ENCODE peak calls at places on chromosomes 2 and 18, in six cellular contexts. One of them, this sample, is unnamed.
A peak's percentile ranks its signal among the peaks of the same experiment; 100 is the strongest.

GRCh38 chr2:39778775-39779751 is at the start of gene THUMPD2:
- DNase-seq in tibial artery: peak; percentile 66
- DNase-seq in AG08395: peak; percentile 78
- DNase-seq in activated effector memory CD4-positive, alpha-beta T cell treated with Interleukin-2 at 50 U/mL for 16 hours: peak; percentile 50
- DNase-seq in activated T-cell treated with anti-CD3 and anti-CD28 coated beads for 1 hour: peak; percentile 43
- DNase-seq in HuH-7.5: peak; percentile 46
- DNase-seq in this sample: peak; percentile 76

GRCh38 chr2:42932271-42933151 is 140.1 kb upstream of the HAAO start:
- DNase-seq in AG08395: no peak
- DNase-seq in activated effector memory CD4-positive, alpha-beta T cell treated with Interleukin-2 at 50 U/mL for 16 hours: no peak
- DNase-seq in activated T-cell treated with anti-CD3 and anti-CD28 coated beads for 1 hour: no peak
- DNase-seq in tibial artery: no peak
- DNase-seq in HuH-7.5: no peak
- DNase-seq in this sample: no peak

GRCh38 chr2:112884869-112885502 is 26.0 kb upstream of the IL37 start:
- DNase-seq in HuH-7.5: peak; percentile 86
- DNase-seq in tibial artery: no peak
- DNase-seq in activated effector memory CD4-positive, alpha-beta T cell treated with Interleukin-2 at 50 U/mL for 16 hours: peak; percentile 60
- DNase-seq in AG08395: peak; percentile 46
- DNase-seq in activated T-cell treated with anti-CD3 and anti-CD28 coated beads for 1 hour: peak; percentile 52
- DNase-seq in this sample: no peak

GRCh38 chr2:120237491-120237902 is 14.3 kb upstream of the TMEM185B start:
- DNase-seq in activated effector memory CD4-positive, alpha-beta T cell treated with Interleukin-2 at 50 U/mL for 16 hours: no peak
- DNase-seq in tibial artery: no peak
- DNase-seq in activated T-cell treated with anti-CD3 and anti-CD28 coated beads for 1 hour: no peak
- DNase-seq in AG08395: peak; percentile 91
- DNase-seq in HuH-7.5: peak; percentile 19
- DNase-seq in this sample: no peak

GRCh38 chr2:149313512-149313972 is 16.8 kb upstream of the LYPD6 start:
- DNase-seq in HuH-7.5: peak; percentile 82
- DNase-seq in tibial artery: no peak
- DNase-seq in AG08395: peak; percentile 71
- DNase-seq in activated T-cell treated with anti-CD3 and anti-CD28 coated beads for 1 hour: no peak
- DNase-seq in activated effector memory CD4-positive, alpha-beta T cell treated with Interleukin-2 at 50 U/mL for 16 hours: no peak
- DNase-seq in this sample: peak; percentile 16

GRCh38 chr2:71938659-71939587 is 208.7 kb downstream of the CYP26B1 start:
- DNase-seq in tibial artery: no peak
- DNase-seq in activated effector memory CD4-positive, alpha-beta T cell treated with Interleukin-2 at 50 U/mL for 16 hours: no peak
- DNase-seq in HuH-7.5: no peak
- DNase-seq in activated T-cell treated with anti-CD3 and anti-CD28 coated beads for 1 hour: no peak
- DNase-seq in AG08395: no peak
- DNase-seq in this sample: no peak

GRCh38 chr2:160703648-160704585 is 210.3 kb upstream of the RBMS1 start:
- DNase-seq in AG08395: no peak
- DNase-seq in tibial artery: peak; percentile 21
- DNase-seq in activated effector memory CD4-positive, alpha-beta T cell treated with Interleukin-2 at 50 U/mL for 16 hours: no peak
- DNase-seq in HuH-7.5: no peak
- DNase-seq in activated T-cell treated with anti-CD3 and anti-CD28 coated beads for 1 hour: no peak
- DNase-seq in this sample: no peak

GRCh38 chr18:34866739-34867138 is 156.6 kb downstream of the DTNA start:
- DNase-seq in HuH-7.5: no peak
- DNase-seq in activated T-cell treated with anti-CD3 and anti-CD28 coated beads for 1 hour: no peak
- DNase-seq in activated effector memory CD4-positive, alpha-beta T cell treated with Interleukin-2 at 50 U/mL for 16 hours: no peak
- DNase-seq in AG08395: peak; percentile 25
- DNase-seq in tibial artery: no peak
- DNase-seq in this sample: no peak

GRCh38 chr2:175926272-175926671 is 75.8 kb downstream of the LNPK start:
- DNase-seq in activated T-cell treated with anti-CD3 and anti-CD28 coated beads for 1 hour: no peak
- DNase-seq in activated effector memory CD4-positive, alpha-beta T cell treated with Interleukin-2 at 50 U/mL for 16 hours: no peak
- DNase-seq in HuH-7.5: no peak
- DNase-seq in tibial artery: no peak
- DNase-seq in AG08395: peak; percentile 40
- DNase-seq in this sample: no peak

GRCh38 chr2:176068037-176068832 is 15.5 kb downstream of the EVX2 start:
- DNase-seq in activated T-cell treated with anti-CD3 and anti-CD28 coated beads for 1 hour: no peak
- DNase-seq in activated effector memory CD4-positive, alpha-beta T cell treated with Interleukin-2 at 50 U/mL for 16 hours: no peak
- DNase-seq in tibial artery: no peak
- DNase-seq in HuH-7.5: no peak
- DNase-seq in AG08395: no peak
- DNase-seq in this sample: no peak

GRCh38 chr2:105329561-105330495 is at the start of gene TGFBRAP1:
- DNase-seq in AG08395: peak; percentile 71
- DNase-seq in activated effector memory CD4-positive, alpha-beta T cell treated with Interleukin-2 at 50 U/mL for 16 hours: peak; percentile 48
- DNase-seq in HuH-7.5: peak; percentile 62
- DNase-seq in activated T-cell treated with anti-CD3 and anti-CD28 coated beads for 1 hour: peak; percentile 34
- DNase-seq in tibial artery: peak; percentile 21
- DNase-seq in this sample: peak; percentile 48

GRCh38 chr18:54327818-54328217 is 29.8 kb downstream of the STARD6 start:
- DNase-seq in tibial artery: no peak
- DNase-seq in HuH-7.5: no peak
- DNase-seq in activated T-cell treated with anti-CD3 and anti-CD28 coated beads for 1 hour: no peak
- DNase-seq in AG08395: no peak
- DNase-seq in activated effector memory CD4-positive, alpha-beta T cell treated with Interleukin-2 at 50 U/mL for 16 hours: no peak
- DNase-seq in this sample: no peak

GRCh38 chr2:224219781-224220180 is 180.7 kb upstream of the SERPINE2 start:
- DNase-seq in HuH-7.5: no peak
- DNase-seq in tibial artery: no peak
- DNase-seq in AG08395: no peak
- DNase-seq in activated effector memory CD4-positive, alpha-beta T cell treated with Interleukin-2 at 50 U/mL for 16 hours: no peak
- DNase-seq in activated T-cell treated with anti-CD3 and anti-CD28 coated beads for 1 hour: no peak
- DNase-seq in this sample: no peak

GRCh38 chr2:10028988-10029874 is 14.1 kb upstream of the KLF11 start:
- DNase-seq in tibial artery: peak; percentile 71
- DNase-seq in AG08395: no peak
- DNase-seq in activated T-cell treated with anti-CD3 and anti-CD28 coated beads for 1 hour: peak; percentile 22
- DNase-seq in activated effector memory CD4-positive, alpha-beta T cell treated with Interleukin-2 at 50 U/mL for 16 hours: peak; percentile 48
- DNase-seq in HuH-7.5: no peak
- DNase-seq in this sample: no peak

GRCh38 chr2:239214725-239215124 is 186.1 kb downstream of the HDAC4 start:
- DNase-seq in tibial artery: no peak
- DNase-seq in activated effector memory CD4-positive, alpha-beta T cell treated with Interleukin-2 at 50 U/mL for 16 hours: no peak
- DNase-seq in AG08395: no peak
- DNase-seq in activated T-cell treated with anti-CD3 and anti-CD28 coated beads for 1 hour: no peak
- DNase-seq in HuH-7.5: no peak
- DNase-seq in this sample: no peak

GRCh38 chr2:108383146-108383830 is 5.5 kb downstream of the SULT1C4 start:
- DNase-seq in AG08395: no peak
- DNase-seq in activated T-cell treated with anti-CD3 and anti-CD28 coated beads for 1 hour: no peak
- DNase-seq in activated effector memory CD4-positive, alpha-beta T cell treated with Interleukin-2 at 50 U/mL for 16 hours: no peak
- DNase-seq in tibial artery: no peak
- DNase-seq in HuH-7.5: no peak
- DNase-seq in this sample: no peak

GRCh38 chr2:17792515-17792914 is 23.7 kb upstream of the MSGN1 start:
- DNase-seq in activated effector memory CD4-positive, alpha-beta T cell treated with Interleukin-2 at 50 U/mL for 16 hours: no peak
- DNase-seq in AG08395: no peak
- DNase-seq in tibial artery: no peak
- DNase-seq in activated T-cell treated with anti-CD3 and anti-CD28 coated beads for 1 hour: no peak
- DNase-seq in HuH-7.5: no peak
- DNase-seq in this sample: no peak

GRCh38 chr2:118340103-118340502 is 251.8 kb downstream of the INSIG2 start:
- DNase-seq in activated effector memory CD4-positive, alpha-beta T cell treated with Interleukin-2 at 50 U/mL for 16 hours: no peak
- DNase-seq in AG08395: no peak
- DNase-seq in activated T-cell treated with anti-CD3 and anti-CD28 coated beads for 1 hour: no peak
- DNase-seq in tibial artery: no peak
- DNase-seq in HuH-7.5: no peak
- DNase-seq in this sample: no peak

GRCh38 chr2:118845843-118846666 is 1.4 kb downstream of the EN1 start:
- DNase-seq in activated T-cell treated with anti-CD3 and anti-CD28 coated beads for 1 hour: no peak
- DNase-seq in activated effector memory CD4-positive, alpha-beta T cell treated with Interleukin-2 at 50 U/mL for 16 hours: no peak
- DNase-seq in tibial artery: no peak
- DNase-seq in AG08395: no peak
- DNase-seq in HuH-7.5: no peak
- DNase-seq in this sample: no peak

GRCh38 chr2:32918774-32919173 is 28.0 kb upstream of the LTBP1 start:
- DNase-seq in HuH-7.5: no peak
- DNase-seq in AG08395: no peak
- DNase-seq in tibial artery: no peak
- DNase-seq in activated T-cell treated with anti-CD3 and anti-CD28 coated beads for 1 hour: no peak
- DNase-seq in activated effector memory CD4-positive, alpha-beta T cell treated with Interleukin-2 at 50 U/mL for 16 hours: no peak
- DNase-seq in this sample: no peak

GRCh38 chr18:76994086-76994654 is 138.4 kb downstream of the MBP start:
- DNase-seq in AG08395: no peak
- DNase-seq in HuH-7.5: no peak
- DNase-seq in tibial artery: no peak
- DNase-seq in activated T-cell treated with anti-CD3 and anti-CD28 coated beads for 1 hour: no peak
- DNase-seq in activated effector memory CD4-positive, alpha-beta T cell treated with Interleukin-2 at 50 U/mL for 16 hours: no peak
- DNase-seq in this sample: no peak

GRCh38 chr18:45335644-45336043 is 279.6 kb upstream of the SLC14A2 start:
- DNase-seq in activated T-cell treated with anti-CD3 and anti-CD28 coated beads for 1 hour: no peak
- DNase-seq in activated effector memory CD4-positive, alpha-beta T cell treated with Interleukin-2 at 50 U/mL for 16 hours: no peak
- DNase-seq in AG08395: peak; percentile 16
- DNase-seq in HuH-7.5: no peak
- DNase-seq in tibial artery: no peak
- DNase-seq in this sample: no peak

GRCh38 chr18:49319590-49319989 is 140.9 kb downstream of the DYM start:
- DNase-seq in activated T-cell treated with anti-CD3 and anti-CD28 coated beads for 1 hour: no peak
- DNase-seq in tibial artery: no peak
- DNase-seq in activated effector memory CD4-positive, alpha-beta T cell treated with Interleukin-2 at 50 U/mL for 16 hours: no peak
- DNase-seq in AG08395: no peak
- DNase-seq in HuH-7.5: no peak
- DNase-seq in this sample: no peak

GRCh38 chr2:38099096-38099997 is 23.4 kb upstream of the CYP1B1 start:
- DNase-seq in activated T-cell treated with anti-CD3 and anti-CD28 coated beads for 1 hour: no peak
- DNase-seq in tibial artery: no peak
- DNase-seq in HuH-7.5: no peak
- DNase-seq in AG08395: no peak
- DNase-seq in activated effector memory CD4-positive, alpha-beta T cell treated with Interleukin-2 at 50 U/mL for 16 hours: no peak
- DNase-seq in this sample: no peak

GRCh38 chr18:77167276-77167675 is 34.7 kb upstream of the MBP start:
- DNase-seq in HuH-7.5: no peak
- DNase-seq in activated T-cell treated with anti-CD3 and anti-CD28 coated beads for 1 hour: no peak
- DNase-seq in activated effector memory CD4-positive, alpha-beta T cell treated with Interleukin-2 at 50 U/mL for 16 hours: no peak
- DNase-seq in AG08395: peak; percentile 69
- DNase-seq in tibial artery: no peak
- DNase-seq in this sample: no peak

GRCh38 chr2:50620783-50621182 is 411.1 kb downstream of the NRXN1 start:
- DNase-seq in tibial artery: no peak
- DNase-seq in AG08395: no peak
- DNase-seq in activated effector memory CD4-positive, alpha-beta T cell treated with Interleukin-2 at 50 U/mL for 16 hours: no peak
- DNase-seq in activated T-cell treated with anti-CD3 and anti-CD28 coated beads for 1 hour: no peak
- DNase-seq in HuH-7.5: no peak
- DNase-seq in this sample: no peak

GRCh38 chr2:141710589-141711239 is 420.1 kb downstream of the LRP1B start:
- DNase-seq in AG08395: no peak
- DNase-seq in activated T-cell treated with anti-CD3 and anti-CD28 coated beads for 1 hour: no peak
- DNase-seq in tibial artery: no peak
- DNase-seq in HuH-7.5: no peak
- DNase-seq in activated effector memory CD4-positive, alpha-beta T cell treated with Interleukin-2 at 50 U/mL for 16 hours: no peak
- DNase-seq in this sample: no peak

GRCh38 chr2:215422676-215423075 is 13.2 kb downstream of the FN1 start:
- DNase-seq in activated effector memory CD4-positive, alpha-beta T cell treated with Interleukin-2 at 50 U/mL for 16 hours: no peak
- DNase-seq in activated T-cell treated with anti-CD3 and anti-CD28 coated beads for 1 hour: no peak
- DNase-seq in tibial artery: no peak
- DNase-seq in HuH-7.5: no peak
- DNase-seq in AG08395: no peak
- DNase-seq in this sample: no peak

This sample was measured in uterus.